ENCODE peak calls at places on chromosomes 3 and 15, in nine cellular contexts. One of them, this sample, is unnamed.

GRCh38 chr3:177904661-177905060 is 631.6 kb upstream of the KCNMB2 start:
- DNase-seq in HepG2: no peak
- DNase-seq in sigmoid colon: no peak
- DNase-seq in ovary: no peak
- DNase-seq in A549: no peak
- DNase-seq in transverse colon: no peak
- DNase-seq in tibial nerve: no peak
- DNase-seq in stomach: no peak
- DNase-seq in esophagus muscularis mucosa: no peak
- DNase-seq in this sample: no peak

GRCh38 chr3:126134219-126134975 is 46.0 kb downstream of the ALDH1L1 start:
- DNase-seq in HepG2: peak
- DNase-seq in sigmoid colon: peak
- DNase-seq in ovary: peak
- DNase-seq in A549: peak
- DNase-seq in transverse colon: peak
- DNase-seq in tibial nerve: peak
- DNase-seq in stomach: peak
- DNase-seq in esophagus muscularis mucosa: peak
- DNase-seq in this sample: peak

GRCh38 chr15:57259511-57260143 is 116.7 kb upstream of the CGNL1 start:
- DNase-seq in HepG2: no peak
- DNase-seq in sigmoid colon: no peak
- DNase-seq in ovary: no peak
- DNase-seq in A549: no peak
- DNase-seq in transverse colon: peak
- DNase-seq in tibial nerve: no peak
- DNase-seq in stomach: no peak
- DNase-seq in esophagus muscularis mucosa: no peak
- DNase-seq in this sample: no peak

GRCh38 chr3:151183253-151183652 is 19.8 kb downstream of the GPR171 start:
- DNase-seq in HepG2: no peak
- DNase-seq in sigmoid colon: no peak
- DNase-seq in ovary: no peak
- DNase-seq in A549: no peak
- DNase-seq in transverse colon: no peak
- DNase-seq in tibial nerve: no peak
- DNase-seq in stomach: no peak
- DNase-seq in esophagus muscularis mucosa: no peak
- DNase-seq in this sample: no peak

GRCh38 chr15:31271706-31272557 is 54.7 kb upstream of the KLF13 start:
- DNase-seq in HepG2: no peak
- DNase-seq in sigmoid colon: peak
- DNase-seq in ovary: peak
- DNase-seq in A549: no peak
- DNase-seq in transverse colon: no peak
- DNase-seq in tibial nerve: no peak
- DNase-seq in stomach: peak
- DNase-seq in esophagus muscularis mucosa: peak
- DNase-seq in this sample: peak

GRCh38 chr3:178719036-178719635 is 182.9 kb downstream of the KCNMB2 start:
- DNase-seq in HepG2: no peak
- DNase-seq in sigmoid colon: no peak
- DNase-seq in ovary: no peak
- DNase-seq in A549: no peak
- DNase-seq in transverse colon: peak
- DNase-seq in tibial nerve: no peak
- DNase-seq in stomach: no peak
- DNase-seq in esophagus muscularis mucosa: no peak
- DNase-seq in this sample: no peak

GRCh38 chr3:42855219-42855546 is 20.5 kb downstream of the CYP8B1 start:
- DNase-seq in HepG2: no peak
- DNase-seq in sigmoid colon: no peak
- DNase-seq in ovary: no peak
- DNase-seq in A549: no peak
- DNase-seq in transverse colon: no peak
- DNase-seq in tibial nerve: no peak
- DNase-seq in stomach: no peak
- DNase-seq in esophagus muscularis mucosa: no peak
- DNase-seq in this sample: no peak

GRCh38 chr3:143840636-143841035 is 7.6 kb downstream of the SLC9A9 start:
- DNase-seq in HepG2: no peak
- DNase-seq in sigmoid colon: no peak
- DNase-seq in ovary: no peak
- DNase-seq in A549: no peak
- DNase-seq in transverse colon: no peak
- DNase-seq in tibial nerve: no peak
- DNase-seq in stomach: no peak
- DNase-seq in esophagus muscularis mucosa: no peak
- DNase-seq in this sample: no peak

GRCh38 chr15:93040288-93041158 is 48.5 kb downstream of the RGMA start:
- DNase-seq in HepG2: no peak
- DNase-seq in sigmoid colon: peak
- DNase-seq in ovary: no peak
- DNase-seq in A549: no peak
- DNase-seq in transverse colon: no peak
- DNase-seq in tibial nerve: no peak
- DNase-seq in stomach: no peak
- DNase-seq in esophagus muscularis mucosa: no peak
- DNase-seq in this sample: peak

GRCh38 chr3:62882676-62883228 is 7.5 kb upstream of the CADPS start:
- DNase-seq in HepG2: no peak
- DNase-seq in sigmoid colon: no peak
- DNase-seq in ovary: no peak
- DNase-seq in A549: no peak
- DNase-seq in transverse colon: no peak
- DNase-seq in tibial nerve: no peak
- DNase-seq in stomach: no peak
- DNase-seq in esophagus muscularis mucosa: no peak
- DNase-seq in this sample: no peak

GRCh38 chr15:40106203-40107161 is 2.2 kb downstream of the BMF start:
- DNase-seq in HepG2: peak
- DNase-seq in sigmoid colon: peak
- DNase-seq in ovary: peak
- DNase-seq in A549: peak
- DNase-seq in transverse colon: peak
- DNase-seq in tibial nerve: peak
- DNase-seq in stomach: peak
- DNase-seq in esophagus muscularis mucosa: no peak
- DNase-seq in this sample: peak

GRCh38 chr3:72669224-72669623 is 179.0 kb downstream of the SHQ1 start:
- DNase-seq in HepG2: no peak
- DNase-seq in sigmoid colon: no peak
- DNase-seq in ovary: no peak
- DNase-seq in A549: no peak
- DNase-seq in transverse colon: no peak
- DNase-seq in tibial nerve: no peak
- DNase-seq in stomach: no peak
- DNase-seq in esophagus muscularis mucosa: no peak
- DNase-seq in this sample: no peak

GRCh38 chr15:96126859-96127258 is 203.6 kb upstream of the NR2F2 start:
- DNase-seq in HepG2: no peak
- DNase-seq in sigmoid colon: no peak
- DNase-seq in ovary: no peak
- DNase-seq in A549: no peak
- DNase-seq in transverse colon: no peak
- DNase-seq in tibial nerve: no peak
- DNase-seq in stomach: no peak
- DNase-seq in esophagus muscularis mucosa: peak
- DNase-seq in this sample: no peak

GRCh38 chr3:183534249-183534648 is 21.3 kb downstream of the KLHL6 start:
- DNase-seq in HepG2: no peak
- DNase-seq in sigmoid colon: no peak
- DNase-seq in ovary: no peak
- DNase-seq in A549: no peak
- DNase-seq in transverse colon: no peak
- DNase-seq in tibial nerve: no peak
- DNase-seq in stomach: no peak
- DNase-seq in esophagus muscularis mucosa: no peak
- DNase-seq in this sample: no peak

GRCh38 chr15:67472957-67473356 is 48.0 kb upstream of the C15orf61 start:
- DNase-seq in HepG2: no peak
- DNase-seq in sigmoid colon: no peak
- DNase-seq in ovary: no peak
- DNase-seq in A549: no peak
- DNase-seq in transverse colon: no peak
- DNase-seq in tibial nerve: no peak
- DNase-seq in stomach: no peak
- DNase-seq in esophagus muscularis mucosa: no peak
- DNase-seq in this sample: no peak

GRCh38 chr3:119597548-119598288 is at the start of gene PLA1A:
- DNase-seq in HepG2: peak
- DNase-seq in sigmoid colon: no peak
- DNase-seq in ovary: no peak
- DNase-seq in A549: peak
- DNase-seq in transverse colon: no peak
- DNase-seq in tibial nerve: no peak
- DNase-seq in stomach: no peak
- DNase-seq in esophagus muscularis mucosa: no peak
- DNase-seq in this sample: peak

GRCh38 chr3:119596392-119596791 is 1.3 kb upstream of the PLA1A start:
- DNase-seq in HepG2: no peak
- DNase-seq in sigmoid colon: no peak
- DNase-seq in ovary: no peak
- DNase-seq in A549: no peak
- DNase-seq in transverse colon: no peak
- DNase-seq in tibial nerve: no peak
- DNase-seq in stomach: no peak
- DNase-seq in esophagus muscularis mucosa: no peak
- DNase-seq in this sample: peak

GRCh38 chr3:119594066-119594465 is 3.6 kb upstream of the PLA1A start:
- DNase-seq in HepG2: no peak
- DNase-seq in sigmoid colon: no peak
- DNase-seq in ovary: no peak
- DNase-seq in A549: no peak
- DNase-seq in transverse colon: no peak
- DNase-seq in tibial nerve: no peak
- DNase-seq in stomach: no peak
- DNase-seq in esophagus muscularis mucosa: no peak
- DNase-seq in this sample: no peak

GRCh38 chr3:119598410-119599098 is 869 bp downstream of the PLA1A start:
- DNase-seq in HepG2: no peak
- DNase-seq in sigmoid colon: no peak
- DNase-seq in ovary: no peak
- DNase-seq in A549: no peak
- DNase-seq in transverse colon: no peak
- DNase-seq in tibial nerve: no peak
- DNase-seq in stomach: no peak
- DNase-seq in esophagus muscularis mucosa: no peak
- DNase-seq in this sample: no peak

DNA sequence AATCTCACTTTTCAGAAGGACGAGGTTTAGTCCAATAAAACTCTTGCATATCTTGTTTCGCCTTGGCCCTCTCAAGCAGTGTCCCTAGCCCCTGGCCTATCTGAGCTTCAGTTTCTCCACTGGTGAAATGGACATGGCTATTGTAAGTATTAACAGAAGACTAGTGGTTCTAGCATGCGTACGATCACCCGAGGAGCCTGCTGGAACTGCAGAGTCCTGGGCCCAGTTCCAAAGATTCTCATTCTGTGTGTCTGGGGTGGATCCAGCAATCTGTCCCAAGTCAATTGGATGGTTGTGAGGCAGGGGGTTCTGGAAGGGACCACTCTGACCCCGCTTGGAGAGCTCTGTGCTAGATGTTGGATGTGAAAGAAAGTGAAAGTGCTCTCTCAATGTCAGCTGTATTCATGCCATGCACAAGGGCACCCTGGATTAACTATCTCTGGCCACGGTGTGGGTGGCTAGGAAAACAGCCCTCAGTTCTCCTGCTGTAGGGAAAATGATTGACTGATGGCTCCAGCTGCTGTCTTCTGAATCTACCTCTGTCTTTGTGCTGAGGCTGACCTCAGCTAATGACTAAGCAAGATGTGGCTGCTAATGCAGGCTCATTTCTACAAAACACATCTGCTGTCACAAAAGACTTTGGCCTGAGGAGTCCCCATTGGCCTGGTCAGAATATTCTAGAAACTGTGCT is 1.9 kb upstream of the PLA1A start:
- DNase-seq in HepG2: no peak
- DNase-seq in sigmoid colon: no peak
- DNase-seq in ovary: no peak
- DNase-seq in A549: no peak
- DNase-seq in transverse colon: no peak
- DNase-seq in tibial nerve: no peak
- DNase-seq in stomach: no peak
- DNase-seq in esophagus muscularis mucosa: no peak
- DNase-seq in this sample: peak
- TF ChIP-seq EP300 in HepG2: no peak
- TF ChIP-seq EP300 in sigmoid colon: no peak
- TF ChIP-seq EP300 in ovary: no peak
- TF ChIP-seq EP300 in A549: no peak
- TF ChIP-seq EP300 in transverse colon: no peak
- TF ChIP-seq EP300 in tibial nerve: no peak
- TF ChIP-seq EP300 in stomach: no peak
- TF ChIP-seq EP300 in esophagus muscularis mucosa: no peak
- TF ChIP-seq EP300 in this sample: no peak

DNA sequence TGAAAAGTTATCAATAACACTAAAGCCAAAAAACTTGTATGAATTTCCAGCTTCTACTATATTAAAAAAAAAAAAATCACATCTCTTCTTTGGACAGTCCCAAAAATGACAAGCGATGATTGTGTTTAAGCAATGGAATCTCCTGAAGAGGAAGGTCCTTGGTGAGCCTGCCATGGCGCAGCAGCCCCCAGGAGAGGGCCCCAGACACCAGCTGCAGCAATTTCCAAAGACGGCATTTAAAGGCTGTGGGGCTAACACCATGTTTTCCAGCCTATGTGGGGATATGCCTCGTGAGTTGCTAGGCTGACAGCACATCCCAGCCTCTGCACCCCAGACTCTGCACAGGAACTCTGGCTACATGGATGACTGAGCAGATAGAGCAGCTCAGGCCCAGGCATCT is 14.7 kb downstream of the SKIC8 start:
- DNase-seq in HepG2: no peak
- DNase-seq in sigmoid colon: no peak
- DNase-seq in ovary: no peak
- DNase-seq in A549: no peak
- DNase-seq in transverse colon: no peak
- DNase-seq in tibial nerve: no peak
- DNase-seq in stomach: no peak
- DNase-seq in esophagus muscularis mucosa: no peak
- DNase-seq in this sample: no peak
- TF ChIP-seq EP300 in HepG2: no peak
- TF ChIP-seq EP300 in sigmoid colon: no peak
- TF ChIP-seq EP300 in ovary: no peak
- TF ChIP-seq EP300 in A549: no peak
- TF ChIP-seq EP300 in transverse colon: no peak
- TF ChIP-seq EP300 in tibial nerve: no peak
- TF ChIP-seq EP300 in stomach: no peak
- TF ChIP-seq EP300 in esophagus muscularis mucosa: no peak
- TF ChIP-seq EP300 in this sample: no peak

GRCh38 chr3:193563999-193564398 is 9.3 kb upstream of the ATP13A4 start:
- DNase-seq in HepG2: peak
- DNase-seq in sigmoid colon: no peak
- DNase-seq in ovary: no peak
- DNase-seq in A549: no peak
- DNase-seq in transverse colon: peak
- DNase-seq in tibial nerve: no peak
- DNase-seq in stomach: peak
- DNase-seq in esophagus muscularis mucosa: peak
- DNase-seq in this sample: no peak
- TF ChIP-seq EP300 in HepG2: no peak
- TF ChIP-seq EP300 in sigmoid colon: no peak
- TF ChIP-seq EP300 in ovary: no peak
- TF ChIP-seq EP300 in A549: no peak
- TF ChIP-seq EP300 in transverse colon: no peak
- TF ChIP-seq EP300 in tibial nerve: no peak
- TF ChIP-seq EP300 in stomach: no peak
- TF ChIP-seq EP300 in esophagus muscularis mucosa: no peak
- TF ChIP-seq EP300 in this sample: no peak

GRCh38 chr15:68542771-68543544 is 35.8 kb upstream of the CORO2B start:
- DNase-seq in HepG2: peak
- DNase-seq in sigmoid colon: no peak
- DNase-seq in ovary: peak
- DNase-seq in A549: peak
- DNase-seq in transverse colon: no peak
- DNase-seq in tibial nerve: peak
- DNase-seq in stomach: no peak
- DNase-seq in esophagus muscularis mucosa: no peak
- DNase-seq in this sample: no peak
- TF ChIP-seq EP300 in HepG2: no peak
- TF ChIP-seq EP300 in sigmoid colon: no peak
- TF ChIP-seq EP300 in ovary: peak
- TF ChIP-seq EP300 in A549: peak
- TF ChIP-seq EP300 in transverse colon: no peak
- TF ChIP-seq EP300 in tibial nerve: no peak
- TF ChIP-seq EP300 in stomach: no peak
- TF ChIP-seq EP300 in esophagus muscularis mucosa: no peak
- TF ChIP-seq EP300 in this sample: no peak